ENCODE peak calls at places on chromosomes 2 and 18, in ten cellular contexts. One of them, this sample, is unnamed. For H3K4me1, the result is how much of the 10 kb centered on the place peaks cover.

GRCh38 chr18:33264566-33264965 is 176.0 kb downstream of the CCDC178 start:
- DNase-seq in suprapubic skin: no peak
- DNase-seq in Peyer's patch: no peak
- DNase-seq in naive thymus-derived CD4-positive, alpha-beta T cell: no peak
- DNase-seq in adipocyte: no peak
- DNase-seq in GM23338: no peak
- DNase-seq in IMR-90: no peak
- DNase-seq in lower lobe of right lung: no peak
- DNase-seq in prostate gland: no peak
- DNase-seq in HepG2: no peak
- DNase-seq in this sample: no peak

GRCh38 chr2:191222952-191223351 is 22.3 kb upstream of the MYO1B start:
- DNase-seq in suprapubic skin: no peak
- DNase-seq in Peyer's patch: no peak
- DNase-seq in naive thymus-derived CD4-positive, alpha-beta T cell: no peak
- DNase-seq in adipocyte: no peak
- DNase-seq in GM23338: no peak
- DNase-seq in IMR-90: no peak
- DNase-seq in lower lobe of right lung: no peak
- DNase-seq in prostate gland: no peak
- DNase-seq in HepG2: no peak
- DNase-seq in this sample: no peak

GRCh38 chr2:222904557-222905258 is 43.9 kb downstream of the ACSL3 start:
- DNase-seq in suprapubic skin: no peak
- DNase-seq in Peyer's patch: no peak
- DNase-seq in naive thymus-derived CD4-positive, alpha-beta T cell: no peak
- DNase-seq in adipocyte: peak
- DNase-seq in GM23338: no peak
- DNase-seq in IMR-90: peak
- DNase-seq in lower lobe of right lung: no peak
- DNase-seq in prostate gland: no peak
- DNase-seq in HepG2: no peak
- DNase-seq in this sample: no peak

GRCh38 chr2:119744335-119744939 is 15.3 kb upstream of the PTPN4 start:
- DNase-seq in suprapubic skin: no peak
- DNase-seq in Peyer's patch: no peak
- DNase-seq in naive thymus-derived CD4-positive, alpha-beta T cell: no peak
- DNase-seq in adipocyte: peak
- DNase-seq in GM23338: no peak
- DNase-seq in IMR-90: peak
- DNase-seq in lower lobe of right lung: peak
- DNase-seq in prostate gland: peak
- DNase-seq in HepG2: peak
- DNase-seq in this sample: peak

GRCh38 chr2:134258684-134259408 is 5.0 kb downstream of the MGAT5 start:
- DNase-seq in suprapubic skin: no peak
- DNase-seq in Peyer's patch: no peak
- DNase-seq in naive thymus-derived CD4-positive, alpha-beta T cell: peak
- DNase-seq in adipocyte: no peak
- DNase-seq in GM23338: no peak
- DNase-seq in IMR-90: no peak
- DNase-seq in lower lobe of right lung: no peak
- DNase-seq in prostate gland: no peak
- DNase-seq in HepG2: no peak
- DNase-seq in this sample: no peak

GRCh38 chr2:147100406-147101035 is 744.3 kb upstream of the ACVR2A start:
- DNase-seq in suprapubic skin: no peak
- DNase-seq in Peyer's patch: no peak
- DNase-seq in naive thymus-derived CD4-positive, alpha-beta T cell: no peak
- DNase-seq in adipocyte: no peak
- DNase-seq in GM23338: no peak
- DNase-seq in IMR-90: peak
- DNase-seq in lower lobe of right lung: no peak
- DNase-seq in prostate gland: no peak
- DNase-seq in HepG2: no peak
- DNase-seq in this sample: no peak

GRCh38 chr2:226213717-226214116 is 585.9 kb downstream of the IRS1 start:
- DNase-seq in suprapubic skin: no peak
- DNase-seq in Peyer's patch: no peak
- DNase-seq in naive thymus-derived CD4-positive, alpha-beta T cell: no peak
- DNase-seq in adipocyte: peak
- DNase-seq in GM23338: no peak
- DNase-seq in IMR-90: peak
- DNase-seq in lower lobe of right lung: no peak
- DNase-seq in prostate gland: no peak
- DNase-seq in HepG2: no peak
- DNase-seq in this sample: no peak

GRCh38 chr18:13320891-13321425 is 102.4 kb downstream of the LDLRAD4 start:
- DNase-seq in suprapubic skin: no peak
- DNase-seq in Peyer's patch: no peak
- DNase-seq in naive thymus-derived CD4-positive, alpha-beta T cell: no peak
- DNase-seq in adipocyte: no peak
- DNase-seq in GM23338: peak
- DNase-seq in IMR-90: no peak
- DNase-seq in lower lobe of right lung: no peak
- DNase-seq in prostate gland: no peak
- DNase-seq in HepG2: no peak
- DNase-seq in this sample: no peak

GRCh38 chr18:10559566-10560456 is 34.0 kb downstream of the NAPG start:
- DNase-seq in suprapubic skin: no peak
- DNase-seq in Peyer's patch: no peak
- DNase-seq in naive thymus-derived CD4-positive, alpha-beta T cell: no peak
- DNase-seq in adipocyte: no peak
- DNase-seq in GM23338: no peak
- DNase-seq in IMR-90: peak
- DNase-seq in lower lobe of right lung: no peak
- DNase-seq in prostate gland: no peak
- DNase-seq in HepG2: no peak
- DNase-seq in this sample: peak

GRCh38 chr18:53952700-53953099 is 271.8 kb downstream of the MBD2 start:
- DNase-seq in suprapubic skin: no peak
- DNase-seq in Peyer's patch: no peak
- DNase-seq in naive thymus-derived CD4-positive, alpha-beta T cell: no peak
- DNase-seq in adipocyte: no peak
- DNase-seq in GM23338: no peak
- DNase-seq in IMR-90: no peak
- DNase-seq in lower lobe of right lung: no peak
- DNase-seq in prostate gland: no peak
- DNase-seq in HepG2: no peak
- DNase-seq in this sample: no peak

GRCh38 chr2:84885111-84885510 is 4.2 kb upstream of the TRABD2A start:
- DNase-seq in suprapubic skin: no peak
- DNase-seq in Peyer's patch: no peak
- DNase-seq in naive thymus-derived CD4-positive, alpha-beta T cell: no peak
- DNase-seq in adipocyte: no peak
- DNase-seq in GM23338: no peak
- DNase-seq in IMR-90: no peak
- DNase-seq in lower lobe of right lung: no peak
- DNase-seq in prostate gland: no peak
- DNase-seq in HepG2: no peak
- DNase-seq in this sample: no peak

GRCh38 chr2:23683001-23683400 is 243.9 kb downstream of the ATAD2B start:
- DNase-seq in suprapubic skin: no peak
- DNase-seq in Peyer's patch: no peak
- DNase-seq in naive thymus-derived CD4-positive, alpha-beta T cell: no peak
- DNase-seq in adipocyte: no peak
- DNase-seq in GM23338: no peak
- DNase-seq in IMR-90: no peak
- DNase-seq in lower lobe of right lung: no peak
- DNase-seq in prostate gland: no peak
- DNase-seq in HepG2: no peak
- DNase-seq in this sample: no peak

GRCh38 chr2:233795735-233796171 is 17.6 kb downstream of the MROH2A start:
- DNase-seq in suprapubic skin: no peak
- DNase-seq in Peyer's patch: peak
- DNase-seq in naive thymus-derived CD4-positive, alpha-beta T cell: no peak
- DNase-seq in adipocyte: no peak
- DNase-seq in GM23338: no peak
- DNase-seq in IMR-90: no peak
- DNase-seq in lower lobe of right lung: no peak
- DNase-seq in prostate gland: no peak
- DNase-seq in HepG2: no peak
- DNase-seq in this sample: no peak

GRCh38 chr18:3453540-3454364 is 3.8 kb downstream of the TGIF1 start:
- DNase-seq in suprapubic skin: peak
- DNase-seq in Peyer's patch: peak
- DNase-seq in naive thymus-derived CD4-positive, alpha-beta T cell: no peak
- DNase-seq in adipocyte: peak
- DNase-seq in GM23338: peak
- DNase-seq in IMR-90: peak
- DNase-seq in lower lobe of right lung: peak
- DNase-seq in prostate gland: peak
- DNase-seq in HepG2: peak
- DNase-seq in this sample: peak

DNA sequence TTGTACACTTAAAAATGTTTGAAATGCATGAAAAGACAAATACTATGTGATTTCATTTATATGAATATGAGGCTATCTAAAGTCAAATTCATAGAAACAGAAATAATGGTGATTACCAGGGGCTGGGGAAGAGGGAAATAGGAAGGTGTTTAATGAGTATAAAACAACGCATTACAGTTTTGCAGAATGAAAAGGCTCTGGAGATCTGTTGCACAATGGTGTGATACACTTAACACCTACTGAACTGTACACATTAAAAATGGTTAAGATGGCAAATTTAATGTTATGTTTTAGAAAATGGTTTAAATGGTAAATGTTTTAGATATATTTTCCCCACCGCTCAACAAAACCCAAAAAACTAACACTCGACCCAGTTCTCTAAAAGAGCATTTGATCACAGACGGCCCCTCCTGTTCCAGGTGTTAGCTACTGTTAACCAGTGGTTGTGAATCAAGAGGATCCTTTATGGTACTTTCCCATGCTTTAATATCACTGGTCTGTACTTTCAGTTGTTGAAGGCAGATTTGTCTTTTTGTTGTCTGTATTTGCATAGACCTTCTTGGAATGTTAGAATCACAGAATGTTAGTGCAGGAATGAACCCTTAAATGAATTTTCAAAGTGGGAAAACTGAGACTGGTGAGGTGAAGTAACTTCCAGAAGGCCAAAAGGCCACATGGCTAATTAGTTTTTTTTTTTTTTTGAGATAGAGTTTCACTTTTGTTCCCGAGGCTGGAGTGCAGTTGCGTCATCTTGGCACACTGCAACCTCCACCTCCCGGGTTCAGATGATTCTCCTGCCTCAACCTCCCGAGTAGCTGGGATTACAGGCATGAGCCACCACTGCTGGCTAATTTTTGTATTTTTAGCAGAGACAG is 10.2 kb downstream of the RAB10 start:
- DNase-seq in suprapubic skin: no peak
- DNase-seq in Peyer's patch: no peak
- DNase-seq in naive thymus-derived CD4-positive, alpha-beta T cell: no peak
- DNase-seq in adipocyte: peak
- DNase-seq in GM23338: peak
- DNase-seq in IMR-90: no peak
- DNase-seq in lower lobe of right lung: peak
- DNase-seq in prostate gland: no peak
- DNase-seq in HepG2: peak
- DNase-seq in this sample: peak
- H3K4me1 ChIP-seq in suprapubic skin: under half
- H3K4me1 ChIP-seq in Peyer's patch: under half
- H3K4me1 ChIP-seq in naive thymus-derived CD4-positive, alpha-beta T cell: under half
- H3K4me1 ChIP-seq in adipocyte: under half
- H3K4me1 ChIP-seq in GM23338: under half
- H3K4me1 ChIP-seq in IMR-90: under half
- H3K4me1 ChIP-seq in lower lobe of right lung: under half
- H3K4me1 ChIP-seq in prostate gland: under half
- H3K4me1 ChIP-seq in HepG2: half or more
- H3K4me1 ChIP-seq in this sample: under half

DNA sequence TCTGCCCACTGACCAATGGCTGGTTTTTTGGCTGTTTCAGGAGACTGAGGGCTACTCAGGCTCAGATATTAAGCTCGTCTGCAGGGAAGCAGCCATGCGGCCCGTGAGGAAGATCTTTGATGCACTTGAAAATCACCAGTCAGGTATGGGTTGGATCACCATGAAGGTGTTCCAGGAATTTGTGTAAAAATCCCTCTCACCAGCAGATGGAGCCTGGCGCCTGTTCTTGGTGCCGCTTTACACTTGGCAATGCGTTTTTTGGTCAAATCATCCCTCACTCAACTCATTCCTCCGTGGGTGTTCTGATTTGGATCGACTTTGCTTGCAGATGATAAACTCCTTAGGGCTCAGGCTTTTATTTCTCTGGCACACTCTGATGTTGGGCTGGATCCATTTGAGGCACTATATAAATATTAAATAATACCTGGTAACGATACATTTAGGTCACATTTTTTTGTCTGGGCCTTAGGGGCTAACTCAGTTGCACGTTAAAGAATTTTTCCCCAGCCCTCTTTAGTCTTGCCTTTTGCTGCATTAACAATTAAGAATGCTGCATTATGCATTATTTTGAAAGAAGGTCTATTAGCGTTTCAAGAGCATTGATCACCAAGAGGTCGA is 50.0 kb downstream of the HDHD2 start:
- DNase-seq in suprapubic skin: no peak
- DNase-seq in Peyer's patch: peak
- DNase-seq in naive thymus-derived CD4-positive, alpha-beta T cell: peak
- DNase-seq in adipocyte: peak
- DNase-seq in GM23338: peak
- DNase-seq in IMR-90: peak
- DNase-seq in lower lobe of right lung: no peak
- DNase-seq in prostate gland: peak
- DNase-seq in HepG2: peak
- DNase-seq in this sample: peak
- H3K4me1 ChIP-seq in suprapubic skin: under half
- H3K4me1 ChIP-seq in Peyer's patch: under half
- H3K4me1 ChIP-seq in naive thymus-derived CD4-positive, alpha-beta T cell: under half
- H3K4me1 ChIP-seq in adipocyte: under half
- H3K4me1 ChIP-seq in GM23338: under half
- H3K4me1 ChIP-seq in IMR-90: under half
- H3K4me1 ChIP-seq in lower lobe of right lung: under half
- H3K4me1 ChIP-seq in prostate gland: under half
- H3K4me1 ChIP-seq in HepG2: under half
- H3K4me1 ChIP-seq in this sample: under half

DNA sequence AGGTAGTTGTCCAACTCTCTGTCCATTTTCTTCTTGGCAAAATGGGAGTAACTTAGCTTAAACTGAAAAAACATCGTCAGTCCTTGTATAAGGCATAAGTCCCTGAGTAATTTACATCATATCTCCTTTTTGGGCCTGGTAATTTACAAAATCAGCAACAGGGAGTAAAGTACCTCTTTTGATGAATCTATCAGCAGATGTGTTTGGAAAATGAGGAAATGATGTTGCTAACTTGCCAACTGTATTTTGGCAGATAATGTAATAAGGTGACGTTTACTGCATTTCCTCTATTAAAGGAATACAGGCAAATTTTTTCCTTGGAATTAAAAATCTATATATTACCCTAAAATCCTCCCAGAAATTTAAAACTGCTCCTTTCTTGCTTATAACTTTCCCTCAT is 29.2 kb downstream of the ANKRD44 start:
- DNase-seq in suprapubic skin: no peak
- DNase-seq in Peyer's patch: no peak
- DNase-seq in naive thymus-derived CD4-positive, alpha-beta T cell: no peak
- DNase-seq in adipocyte: no peak
- DNase-seq in GM23338: no peak
- DNase-seq in IMR-90: no peak
- DNase-seq in lower lobe of right lung: no peak
- DNase-seq in prostate gland: no peak
- DNase-seq in HepG2: no peak
- DNase-seq in this sample: no peak
- H3K4me1 ChIP-seq in suprapubic skin: under half
- H3K4me1 ChIP-seq in Peyer's patch: under half
- H3K4me1 ChIP-seq in naive thymus-derived CD4-positive, alpha-beta T cell: half or more
- H3K4me1 ChIP-seq in adipocyte: under half
- H3K4me1 ChIP-seq in GM23338: under half
- H3K4me1 ChIP-seq in IMR-90: under half
- H3K4me1 ChIP-seq in lower lobe of right lung: under half
- H3K4me1 ChIP-seq in prostate gland: under half
- H3K4me1 ChIP-seq in HepG2: under half
- H3K4me1 ChIP-seq in this sample: under half

GRCh38 chr2:203708846-203709815 is 2.7 kb downstream of the CD28 start:
- DNase-seq in suprapubic skin: no peak
- DNase-seq in Peyer's patch: no peak
- DNase-seq in naive thymus-derived CD4-positive, alpha-beta T cell: no peak
- DNase-seq in adipocyte: no peak
- DNase-seq in GM23338: no peak
- DNase-seq in IMR-90: no peak
- DNase-seq in lower lobe of right lung: no peak
- DNase-seq in prostate gland: no peak
- DNase-seq in HepG2: peak
- DNase-seq in this sample: no peak
- H3K4me1 ChIP-seq in suprapubic skin: under half
- H3K4me1 ChIP-seq in Peyer's patch: under half
- H3K4me1 ChIP-seq in naive thymus-derived CD4-positive, alpha-beta T cell: half or more
- H3K4me1 ChIP-seq in adipocyte: under half
- H3K4me1 ChIP-seq in GM23338: under half
- H3K4me1 ChIP-seq in IMR-90: under half
- H3K4me1 ChIP-seq in lower lobe of right lung: under half
- H3K4me1 ChIP-seq in prostate gland: under half
- H3K4me1 ChIP-seq in HepG2: under half
- H3K4me1 ChIP-seq in this sample: under half